ENCODE peak calls at places on chromosomes 7 and 10, in seven cellular contexts. One of them, this sample, is unnamed.

GRCh38 chr10:117159390-117159789 is 21.3 kb upstream of the VAX1 start:
- DNase-seq in body of pancreas: no peak
- DNase-seq in A549: no peak
- DNase-seq in endothelial cell: no peak
- DNase-seq in cardiac muscle cell: no peak
- DNase-seq in GM20000: no peak
- DNase-seq in AG09309: no peak
- DNase-seq in this sample: no peak

GRCh38 chr7:88670536-88670935 is 89.0 kb upstream of the ZNF804B start:
- DNase-seq in GM20000: no peak
- DNase-seq in cardiac muscle cell: no peak
- DNase-seq in AG09309: no peak
- DNase-seq in body of pancreas: no peak
- DNase-seq in A549: no peak
- DNase-seq in endothelial cell: no peak
- DNase-seq in this sample: no peak

GRCh38 chr10:79932307-79932706 is 16.6 kb downstream of the SFTPD start:
- DNase-seq in body of pancreas: no peak
- DNase-seq in endothelial cell: no peak
- DNase-seq in A549: no peak
- DNase-seq in cardiac muscle cell: no peak
- DNase-seq in GM20000: no peak
- DNase-seq in AG09309: no peak
- DNase-seq in this sample: no peak

GRCh38 chr7:2714636-2715035 is 26.6 kb downstream of the AMZ1 start:
- DNase-seq in A549: no peak
- DNase-seq in GM20000: no peak
- DNase-seq in cardiac muscle cell: no peak
- DNase-seq in endothelial cell: no peak
- DNase-seq in body of pancreas: no peak
- DNase-seq in AG09309: no peak
- DNase-seq in this sample: no peak

GRCh38 chr7:91876391-91877133 is 3.9 kb downstream of the MTERF1 start:
- DNase-seq in body of pancreas: no peak
- DNase-seq in AG09309: no peak
- DNase-seq in cardiac muscle cell: peak
- DNase-seq in GM20000: no peak
- DNase-seq in A549: peak
- DNase-seq in endothelial cell: no peak
- DNase-seq in this sample: peak

GRCh38 chr10:14523286-14523685 is 192.6 kb upstream of the FRMD4A start:
- DNase-seq in cardiac muscle cell: no peak
- DNase-seq in AG09309: no peak
- DNase-seq in GM20000: no peak
- DNase-seq in endothelial cell: no peak
- DNase-seq in A549: no peak
- DNase-seq in body of pancreas: no peak
- DNase-seq in this sample: no peak

GRCh38 chr7:131104611-131105293 is 222.9 kb upstream of the MKLN1 start:
- DNase-seq in A549: no peak
- DNase-seq in cardiac muscle cell: peak
- DNase-seq in AG09309: no peak
- DNase-seq in GM20000: no peak
- DNase-seq in body of pancreas: no peak
- DNase-seq in endothelial cell: no peak
- DNase-seq in this sample: no peak

GRCh38 chr10:35885076-35885475 is 243.0 kb upstream of the FZD8 start:
- DNase-seq in AG09309: no peak
- DNase-seq in cardiac muscle cell: no peak
- DNase-seq in endothelial cell: no peak
- DNase-seq in body of pancreas: no peak
- DNase-seq in GM20000: no peak
- DNase-seq in A549: no peak
- DNase-seq in this sample: no peak

GRCh38 chr7:45582136-45582742 is 8.1 kb downstream of the ADCY1 start:
- DNase-seq in A549: no peak
- DNase-seq in endothelial cell: no peak
- DNase-seq in GM20000: no peak
- DNase-seq in body of pancreas: no peak
- DNase-seq in AG09309: no peak
- DNase-seq in cardiac muscle cell: no peak
- DNase-seq in this sample: no peak

GRCh38 chr10:129288940-129289468 is 178.0 kb upstream of the MGMT start:
- DNase-seq in GM20000: no peak
- DNase-seq in A549: no peak
- DNase-seq in body of pancreas: no peak
- DNase-seq in endothelial cell: no peak
- DNase-seq in AG09309: no peak
- DNase-seq in cardiac muscle cell: peak
- DNase-seq in this sample: peak

GRCh38 chr10:74640134-74640533 is 186.3 kb upstream of the KAT6B start:
- DNase-seq in A549: no peak
- DNase-seq in cardiac muscle cell: no peak
- DNase-seq in body of pancreas: no peak
- DNase-seq in endothelial cell: no peak
- DNase-seq in GM20000: no peak
- DNase-seq in AG09309: no peak
- DNase-seq in this sample: peak

GRCh38 chr10:67976292-67977245 is 92.1 kb downstream of the SIRT1 start:
- DNase-seq in A549: no peak
- DNase-seq in GM20000: no peak
- DNase-seq in endothelial cell: no peak
- DNase-seq in cardiac muscle cell: peak
- DNase-seq in body of pancreas: peak
- DNase-seq in AG09309: no peak
- DNase-seq in this sample: no peak

GRCh38 chr7:100162874-100163533 is 4.5 kb upstream of the TRAPPC14 start:
- DNase-seq in AG09309: no peak
- DNase-seq in endothelial cell: no peak
- DNase-seq in body of pancreas: no peak
- DNase-seq in A549: no peak
- DNase-seq in cardiac muscle cell: no peak
- DNase-seq in GM20000: no peak
- DNase-seq in this sample: peak

GRCh38 chr7:78924581-78924980 is 528.9 kb downstream of the MAGI2 start:
- DNase-seq in body of pancreas: no peak
- DNase-seq in GM20000: no peak
- DNase-seq in A549: no peak
- DNase-seq in endothelial cell: peak
- DNase-seq in cardiac muscle cell: peak
- DNase-seq in AG09309: peak
- DNase-seq in this sample: peak

GRCh38 chr7:3095046-3095445 is 51.4 kb upstream of the CARD11 start:
- DNase-seq in body of pancreas: no peak
- DNase-seq in cardiac muscle cell: no peak
- DNase-seq in endothelial cell: no peak
- DNase-seq in AG09309: no peak
- DNase-seq in A549: no peak
- DNase-seq in GM20000: peak
- DNase-seq in this sample: no peak

GRCh38 chr7:120857558-120858298 is at the start of gene TSPAN12:
- DNase-seq in A549: peak
- DNase-seq in endothelial cell: peak
- DNase-seq in AG09309: no peak
- DNase-seq in cardiac muscle cell: peak
- DNase-seq in GM20000: peak
- DNase-seq in body of pancreas: peak
- DNase-seq in this sample: peak

GRCh38 chr7:140003913-140004382 is 58.8 kb downstream of the PARP12 start:
- DNase-seq in GM20000: peak
- DNase-seq in cardiac muscle cell: peak
- DNase-seq in A549: peak
- DNase-seq in AG09309: no peak
- DNase-seq in endothelial cell: peak
- DNase-seq in body of pancreas: peak
- DNase-seq in this sample: peak

GRCh38 chr10:110857265-110858158 is 14.2 kb upstream of the PDCD4 start:
- DNase-seq in cardiac muscle cell: peak
- DNase-seq in AG09309: no peak
- DNase-seq in GM20000: no peak
- DNase-seq in body of pancreas: peak
- DNase-seq in endothelial cell: no peak
- DNase-seq in A549: no peak
- DNase-seq in this sample: peak

GRCh38 chr10:119191881-119192280 is 13.3 kb upstream of the PRDX3 start:
- DNase-seq in endothelial cell: no peak
- DNase-seq in AG09309: no peak
- DNase-seq in cardiac muscle cell: no peak
- DNase-seq in GM20000: no peak
- DNase-seq in body of pancreas: no peak
- DNase-seq in A549: no peak
- DNase-seq in this sample: peak

GRCh38 chr10:26557641-26558014 is 119.5 kb downstream of the APBB1IP start:
- DNase-seq in body of pancreas: no peak
- DNase-seq in GM20000: no peak
- DNase-seq in A549: no peak
- DNase-seq in cardiac muscle cell: peak
- DNase-seq in endothelial cell: no peak
- DNase-seq in AG09309: peak
- DNase-seq in this sample: peak

GRCh38 chr10:23150081-23150480 is 42.0 kb upstream of the PTF1A start:
- DNase-seq in AG09309: no peak
- DNase-seq in cardiac muscle cell: no peak
- DNase-seq in A549: no peak
- DNase-seq in body of pancreas: no peak
- DNase-seq in endothelial cell: no peak
- DNase-seq in GM20000: no peak
- DNase-seq in this sample: no peak

GRCh38 chr7:55477781-55478374 is 94.4 kb downstream of the VOPP1 start:
- DNase-seq in GM20000: no peak
- DNase-seq in cardiac muscle cell: peak
- DNase-seq in endothelial cell: no peak
- DNase-seq in AG09309: peak
- DNase-seq in A549: no peak
- DNase-seq in body of pancreas: no peak
- DNase-seq in this sample: no peak

GRCh38 chr7:155547161-155547791 is 917 bp upstream of the CNPY1 start:
- DNase-seq in cardiac muscle cell: no peak
- DNase-seq in AG09309: no peak
- DNase-seq in body of pancreas: no peak
- DNase-seq in GM20000: no peak
- DNase-seq in endothelial cell: no peak
- DNase-seq in A549: no peak
- DNase-seq in this sample: no peak

GRCh38 chr10:774661-775244 is 85.3 kb upstream of the DIP2C start:
- DNase-seq in GM20000: peak
- DNase-seq in endothelial cell: no peak
- DNase-seq in AG09309: no peak
- DNase-seq in cardiac muscle cell: no peak
- DNase-seq in body of pancreas: no peak
- DNase-seq in A549: no peak
- DNase-seq in this sample: no peak

DNA sequence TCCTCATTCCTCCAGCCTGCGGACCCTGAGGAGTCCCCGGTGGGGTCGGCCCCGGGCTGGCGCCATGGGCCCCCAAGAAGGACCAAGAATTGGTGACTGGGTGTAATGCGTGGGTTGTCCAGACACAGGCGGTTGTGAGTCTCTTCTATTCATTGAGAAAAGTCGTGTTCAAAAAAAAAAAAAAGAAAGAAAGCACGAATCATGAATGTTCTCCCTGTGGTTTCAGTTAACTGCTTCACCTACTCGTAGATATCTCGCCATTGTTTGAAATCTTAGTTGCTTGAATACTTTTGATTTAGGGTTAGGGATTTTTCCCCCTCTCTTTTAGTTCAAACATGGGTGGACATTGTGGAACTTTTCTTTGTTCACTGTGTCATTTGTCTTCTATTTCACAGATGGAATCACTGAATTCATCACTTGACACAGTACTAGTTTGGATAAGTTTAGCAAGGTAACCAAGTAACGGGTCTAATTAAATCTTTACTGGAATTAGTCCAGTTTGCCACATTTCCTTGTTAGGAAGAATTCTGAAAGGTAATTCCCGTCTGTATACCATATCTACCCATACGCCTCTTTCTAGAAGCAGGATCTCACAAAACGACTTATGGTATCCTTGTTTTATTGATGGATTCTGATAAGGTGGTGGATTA is 775 bp downstream of the STARD3NL start:
- DNase-seq in AG09309: no peak
- DNase-seq in A549: no peak
- DNase-seq in endothelial cell: no peak
- DNase-seq in GM20000: peak
- DNase-seq in body of pancreas: no peak
- DNase-seq in cardiac muscle cell: no peak
- DNase-seq in this sample: no peak
- TF ChIP-seq CTCF in AG09309: no peak
- TF ChIP-seq CTCF in A549: no peak
- TF ChIP-seq CTCF in endothelial cell: no peak
- TF ChIP-seq CTCF in GM20000: no peak
- TF ChIP-seq CTCF in body of pancreas: no peak
- TF ChIP-seq CTCF in cardiac muscle cell: no peak
- TF ChIP-seq CTCF in this sample: no peak

GRCh38 chr10:52746169-52746568 is 26.4 kb downstream of the MBL2 start:
- DNase-seq in GM20000: no peak
- DNase-seq in endothelial cell: no peak
- DNase-seq in A549: no peak
- DNase-seq in body of pancreas: no peak
- DNase-seq in AG09309: no peak
- DNase-seq in cardiac muscle cell: no peak
- DNase-seq in this sample: peak
- TF ChIP-seq CTCF in GM20000: no peak
- TF ChIP-seq CTCF in endothelial cell: no peak
- TF ChIP-seq CTCF in A549: no peak
- TF ChIP-seq CTCF in body of pancreas: no peak
- TF ChIP-seq CTCF in AG09309: no peak
- TF ChIP-seq CTCF in cardiac muscle cell: no peak
- TF ChIP-seq CTCF in this sample: no peak

DNA sequence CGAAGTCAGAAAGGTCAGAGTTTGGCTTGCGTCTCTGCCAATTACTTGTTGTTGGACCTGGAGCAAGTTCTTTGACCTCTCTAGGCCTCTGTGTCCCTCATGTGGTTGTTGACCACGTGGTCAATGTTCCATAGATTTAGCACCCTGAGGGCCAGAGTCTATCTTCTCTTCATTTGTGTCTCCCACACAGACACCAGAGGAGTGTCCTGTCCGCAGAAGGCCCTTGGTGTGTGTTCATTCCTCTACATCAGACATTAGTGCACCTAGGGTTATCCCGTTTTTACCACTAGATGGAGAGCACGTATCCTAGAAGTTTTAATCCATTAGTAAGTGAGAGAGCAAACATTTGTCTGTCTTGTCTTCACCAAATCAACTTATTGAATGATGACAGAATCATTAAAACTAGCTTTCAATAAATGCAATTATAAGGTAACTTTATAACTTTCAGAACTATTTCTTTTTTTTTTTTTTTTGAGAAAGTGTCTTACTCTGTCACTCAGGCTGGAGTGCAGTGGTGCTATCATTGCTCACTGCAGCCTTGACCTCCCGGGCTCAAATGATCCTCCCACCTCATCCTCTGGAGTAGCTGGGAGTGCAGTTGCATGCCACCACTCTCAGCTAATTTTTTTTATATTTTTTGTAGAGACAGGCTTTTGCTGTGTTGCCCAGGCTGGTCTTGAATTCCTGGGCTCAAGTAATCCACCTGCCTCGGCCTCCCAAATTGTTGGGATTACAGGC is 122.5 kb upstream of the ANKRD1 start:
- DNase-seq in GM20000: peak
- DNase-seq in A549: peak
- DNase-seq in endothelial cell: peak
- DNase-seq in AG09309: peak
- DNase-seq in cardiac muscle cell: peak
- DNase-seq in body of pancreas: no peak
- DNase-seq in this sample: peak
- TF ChIP-seq CTCF in GM20000: no peak
- TF ChIP-seq CTCF in A549: peak
- TF ChIP-seq CTCF in endothelial cell: peak
- TF ChIP-seq CTCF in AG09309: peak
- TF ChIP-seq CTCF in cardiac muscle cell: peak
- TF ChIP-seq CTCF in body of pancreas: peak
- TF ChIP-seq CTCF in this sample: peak

GRCh38 chr7:6589829-6590644 is at the start of gene INTS15:
- DNase-seq in body of pancreas: peak
- DNase-seq in A549: peak
- DNase-seq in GM20000: peak
- DNase-seq in AG09309: peak
- DNase-seq in cardiac muscle cell: peak
- DNase-seq in endothelial cell: peak
- DNase-seq in this sample: peak
- TF ChIP-seq CTCF in body of pancreas: peak
- TF ChIP-seq CTCF in A549: peak
- TF ChIP-seq CTCF in GM20000: peak
- TF ChIP-seq CTCF in AG09309: peak
- TF ChIP-seq CTCF in cardiac muscle cell: peak
- TF ChIP-seq CTCF in endothelial cell: peak
- TF ChIP-seq CTCF in this sample: peak